ENCODE peak calls at places on chromosome 17, in five cellular contexts. B is CD8-positive, alpha-beta T cell; P is neural progenitor cell; Y is left ventricle myocardium inferior; I is ovary. G is an unnamed sample.

GRCh38 chr17:82003411-82004381 is 19.0 kb downstream of the CENPX start:
- DNase-seq in P (no peak), B (no peak), I (peak; percentile 68), Y (no peak), G (peak; percentile 88)

GRCh38 chr17:11264183-11264871 is 23.3 kb downstream of the SHISA6 start:
- DNase-seq in B (no peak), I (no peak), Y (no peak), P (no peak), G (no peak)

GRCh38 chr17:53316073-53316472 is 506.7 kb upstream of the KIF2B start:
- DNase-seq in Y (no peak), P (no peak), I (no peak), B (no peak), G (no peak)

GRCh38 chr17:82439829-82440365 is 10.7 kb downstream of the CYBC1 start:
- DNase-seq in Y (no peak), P (no peak), B (no peak), I (no peak), G (no peak)

GRCh38 chr17:67759355-67760171 is 41.8 kb downstream of the NOL11 start:
- DNase-seq in P (no peak), B (no peak), Y (peak; percentile 48), I (no peak), G (no peak)

GRCh38 chr17:4130715-4131114 is 12.1 kb downstream of the ZZEF1 start:
- DNase-seq in I (no peak), Y (no peak), P (no peak), B (no peak), G (no peak)

GRCh38 chr17:32719702-32720101 is 157.2 kb downstream of the MYO1D start:
- DNase-seq in I (no peak), B (no peak), Y (no peak), P (no peak), G (no peak)

GRCh38 chr17:77959926-77960521 is 1.5 kb downstream of the TNRC6C start:
- DNase-seq in I (no peak), Y (no peak), B (peak; percentile 37), P (peak; percentile 53), G (no peak)

GRCh38 chr17:55842405-55843158 is 91.7 kb downstream of the PCTP start:
- DNase-seq in B (no peak), Y (no peak), I (no peak), P (no peak), G (no peak)

GRCh38 chr17:19728114-19728495 is 11.7 kb upstream of the SLC47A2 start:
- DNase-seq in B (no peak), I (peak; percentile 90), Y (peak; percentile 88), P (no peak), G (no peak)

GRCh38 chr17:57210224-57210553 is 46.1 kb upstream of the MSI2 start:
- DNase-seq in P (no peak), I (no peak), B (no peak), Y (no peak), G (peak; percentile 26)

GRCh38 chr17:1555618-1556471 is 6.7 kb downstream of the PITPNA start:
- DNase-seq in Y (no peak), I (no peak), B (no peak), P (no peak), G (no peak)

GRCh38 chr17:40297511-40297910 is 9.8 kb downstream of the CDC6 start:
- DNase-seq in Y (no peak), P (no peak), I (no peak), B (no peak), G (no peak)

GRCh38 chr17:75983501-75984181 is 4.6 kb downstream of the TEN1 start:
- DNase-seq in P (no peak), B (no peak), I (no peak), Y (no peak), G (no peak)

GRCh38 chr17:5115673-5116651 is at the start of gene USP6:
- DNase-seq in I (no peak), P (no peak), B (peak; percentile 16), Y (no peak), G (no peak)

GRCh38 chr17:67132366-67132765 is 88.0 kb downstream of the CACNG1 start:
- DNase-seq in I (no peak), Y (no peak), B (no peak), P (no peak), G (no peak)

GRCh38 chr17:34163681-34164080 is 91.4 kb upstream of the CCL2 start:
- DNase-seq in B (no peak), P (peak; percentile 64), I (no peak), Y (no peak), G (no peak)

GRCh38 chr17:4899341-4900230 is at the start of gene C17orf107:
- DNase-seq in I (peak; percentile 85), B (peak; percentile 87), P (peak; percentile 81), Y (peak; percentile 82), G (no peak)

GRCh38 chr17:57634713-57635465 is 110.2 kb downstream of the CCDC182 start:
- DNase-seq in B (no peak), Y (no peak), I (no peak), P (no peak), G (no peak)

GRCh38 chr17:5541610-5542202 is 42.6 kb downstream of the NLRP1 start:
- DNase-seq in Y (no peak), I (no peak), P (peak; percentile 37), B (no peak), G (no peak)

GRCh38 chr17:21241564-21241963 is 11.6 kb downstream of the NATD1 start:
- DNase-seq in I (no peak), P (no peak), B (no peak), Y (no peak), G (no peak)

GRCh38 chr17:21240375-21241055 is 12.7 kb downstream of the NATD1 start:
- DNase-seq in B (no peak), P (no peak), Y (no peak), I (no peak), G (peak; percentile 21)

GRCh38 chr17:21242026-21242700 is 11.0 kb downstream of the NATD1 start:
- DNase-seq in I (no peak), P (no peak), B (no peak), Y (no peak), G (no peak)

GRCh38 chr17:21242780-21243515 is 10.3 kb downstream of the NATD1 start:
- DNase-seq in P (no peak), I (no peak), Y (peak; percentile 63), B (no peak), G (no peak)

GRCh38 chr17:21239680-21240374 is 13.4 kb downstream of the NATD1 start:
- DNase-seq in Y (no peak), B (no peak), I (no peak), P (peak; percentile 58), G (no peak)
- TF ChIP-seq CTCF in Y (peak; percentile 53), B (peak; percentile 30), I (no peak), P (peak; percentile 60), G (peak; percentile 52)

DNA sequence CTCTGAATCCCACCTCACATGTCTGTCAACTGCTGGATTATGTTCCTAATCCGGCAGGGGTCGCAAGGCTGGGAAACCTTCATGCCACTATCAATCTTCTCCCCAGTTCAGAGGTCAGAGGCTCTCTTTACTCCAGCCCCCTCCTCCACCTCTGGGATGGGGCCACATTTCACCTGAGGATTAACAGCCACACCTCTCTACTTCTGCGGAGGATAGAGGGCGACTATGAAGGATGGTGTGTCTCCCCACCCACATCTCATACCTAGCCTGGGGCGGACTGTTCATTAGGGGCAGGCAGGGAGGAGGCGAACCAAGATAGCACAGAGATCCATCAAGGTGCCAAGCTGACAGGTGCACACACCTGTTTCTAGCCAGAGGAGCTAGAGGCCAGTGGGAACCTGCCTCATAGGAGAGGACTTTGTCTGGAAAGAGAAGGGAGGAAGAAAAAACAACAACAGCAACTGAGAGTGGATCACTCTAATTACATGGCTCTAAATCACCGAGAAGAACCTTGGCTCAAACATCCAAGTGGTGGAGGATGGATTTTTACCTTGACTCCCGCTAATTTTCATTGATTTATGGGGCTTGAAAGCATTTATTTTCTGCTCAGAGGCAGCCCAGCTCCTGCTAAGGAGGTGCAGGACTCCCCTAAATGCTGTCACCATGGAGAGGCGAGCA is 41.9 kb upstream of the SKAP1 start:
- DNase-seq in Y (no peak), P (peak; percentile 21), B (no peak), I (no peak), G (no peak)
- H3K4me3 ChIP-seq in Y (no peak overlapping the region), P (no peak overlapping the region), B (no peak overlapping the region), I (no peak overlapping the region), G (no peak overlapping the region)

DNA sequence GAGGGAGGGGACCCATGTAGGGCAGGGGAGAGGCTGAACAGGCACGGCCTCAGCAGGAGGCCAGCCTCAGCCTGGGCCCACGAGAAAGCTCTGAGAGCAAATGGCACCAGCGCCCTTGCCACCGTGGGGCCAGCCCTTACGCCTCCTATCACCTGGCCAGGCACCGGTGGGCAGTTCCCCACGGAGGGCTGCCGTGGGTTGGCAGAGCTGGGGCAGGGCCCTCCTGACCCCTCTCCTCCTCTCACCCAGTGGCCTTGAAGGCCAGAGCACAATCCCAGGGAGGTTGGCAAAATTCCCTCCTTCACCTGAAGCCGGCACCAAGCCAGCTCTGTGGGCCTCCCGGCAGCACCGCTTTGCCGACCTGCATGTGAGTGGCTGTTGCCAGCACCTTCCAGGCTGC is 53.1 kb upstream of the ENPP7 start:
- DNase-seq in P (no peak), B (no peak), I (no peak), Y (peak; percentile 8), G (no peak)
- H3K27me3 ChIP-seq in P (no peaks in the 10 kb centered on the region), B (peaks cover 5% of the 10 kb centered on the region), I (no peaks in the 10 kb centered on the region), Y (peaks cover 85% of the 10 kb centered on the region), G (peaks cover 3% of the 10 kb centered on the region)

GRCh38 chr17:50100921-50101345 is 5.8 kb downstream of the PDK2 start:
- DNase-seq in B (no peak), I (peak; percentile 45), P (no peak), Y (no peak), G (no peak)

GRCh38 chr17:50103252-50103651 is 8.1 kb downstream of the PDK2 start:
- DNase-seq in I (no peak), B (no peak), P (no peak), Y (no peak), G (no peak)

GRCh38 chr17:50102164-50102991 is 7.2 kb downstream of the PDK2 start:
- DNase-seq in P (no peak), Y (peak; percentile 82), I (peak; percentile 63), B (no peak), G (no peak)

GRCh38 chr17:50100480-50100883 is 5.3 kb downstream of the PDK2 start:
- DNase-seq in Y (no peak), B (no peak), I (no peak), P (no peak), G (no peak)

GRCh38 chr17:50101346-50102163 is 6.4 kb downstream of the PDK2 start:
- DNase-seq in Y (peak; percentile 70), B (no peak), P (peak; percentile 40), I (peak; percentile 80), G (no peak)
- TF ChIP-seq CTCF in Y (peak; percentile 37), B (no peak), P (peak; percentile 11), I (no peak), G (no peak)

GRCh38 chr17:16286947-16287562 is 66.2 kb downstream of the CENPV start:
- DNase-seq in B (no peak), Y (no peak), P (no peak), I (peak; percentile 29), G (no peak)

GRCh38 chr17:16287563-16288027 is 65.7 kb downstream of the CENPV start:
- DNase-seq in I (no peak), P (no peak), Y (no peak), B (peak; percentile 17), G (no peak)

GRCh38 chr17:16285646-16286008 is 67.6 kb downstream of the CENPV start:
- DNase-seq in Y (no peak), B (no peak), I (no peak), P (no peak), G (no peak)

GRCh38 chr17:16283705-16284104 is 66.7 kb downstream of the PIGL start:
- DNase-seq in P (no peak), I (no peak), B (no peak), Y (no peak), G (no peak)

GRCh38 chr17:16286009-16286946 is 67.0 kb downstream of the CENPV start:
- DNase-seq in P (peak; percentile 68), I (peak; percentile 81), B (peak; percentile 77), Y (peak; percentile 72), G (peak; percentile 95)
- H3K4me3 ChIP-seq in P (no peak overlapping the region), I (peak overlapping the region; percentile 21), B (peak overlapping the region; percentile 19), Y (peak overlapping the region; percentile 49), G (peak overlapping the region; percentile 7)

GRCh38 chr17:46769531-46770438 is 48.7 kb downstream of the WNT3 start:
- DNase-seq in P (no peak), Y (no peak), I (no peak), B (no peak), G (no peak)
- H3K27me3 ChIP-seq in P (peaks cover 60% of the 10 kb centered on the region), Y (peaks cover 16% of the 10 kb centered on the region), I (no peaks in the 10 kb centered on the region), B (peaks cover 6% of the 10 kb centered on the region), G (peaks cover 3% of the 10 kb centered on the region)